ENCODE peak calls at places on chromosomes 4 and X, in eight cellular contexts. One of them, this sample, is unnamed.

GRCh38 chr4:3408793-3409330 is 32.9 kb upstream of the HGFAC start:
- DNase-seq in fibroblast of villous mesenchyme: no peak
- DNase-seq in NCI-H69: peak
- DNase-seq in stimulated activated CD8-positive, alpha-beta memory T cell treated with anti-CD3 and anti-CD28 coated beads, Interleukin-7, amount 100 ng/mL, for 24 hours: no peak
- DNase-seq in RPMI8226: no peak
- DNase-seq in GM04504: no peak
- DNase-seq in neural crest cell: no peak
- DNase-seq in iris pigment epithelial cell: no peak
- DNase-seq in this sample: no peak

GRCh38 chr4:111537861-111538260 is 607.4 kb upstream of the FAM241A start:
- DNase-seq in iris pigment epithelial cell: peak
- DNase-seq in neural crest cell: no peak
- DNase-seq in stimulated activated CD8-positive, alpha-beta memory T cell treated with anti-CD3 and anti-CD28 coated beads, Interleukin-7, amount 100 ng/mL, for 24 hours: no peak
- DNase-seq in fibroblast of villous mesenchyme: peak
- DNase-seq in GM04504: peak
- DNase-seq in RPMI8226: no peak
- DNase-seq in NCI-H69: peak
- DNase-seq in this sample: peak

GRCh38 chr4:69984030-69984443 is 11.7 kb upstream of the STATH start:
- DNase-seq in GM04504: no peak
- DNase-seq in iris pigment epithelial cell: peak
- DNase-seq in stimulated activated CD8-positive, alpha-beta memory T cell treated with anti-CD3 and anti-CD28 coated beads, Interleukin-7, amount 100 ng/mL, for 24 hours: no peak
- DNase-seq in neural crest cell: no peak
- DNase-seq in RPMI8226: peak
- DNase-seq in NCI-H69: peak
- DNase-seq in fibroblast of villous mesenchyme: no peak
- DNase-seq in this sample: no peak

GRCh38 chr4:103786014-103786413 is 66.2 kb upstream of the TACR3 start:
- DNase-seq in RPMI8226: peak
- DNase-seq in neural crest cell: no peak
- DNase-seq in fibroblast of villous mesenchyme: peak
- DNase-seq in iris pigment epithelial cell: peak
- DNase-seq in NCI-H69: peak
- DNase-seq in GM04504: no peak
- DNase-seq in stimulated activated CD8-positive, alpha-beta memory T cell treated with anti-CD3 and anti-CD28 coated beads, Interleukin-7, amount 100 ng/mL, for 24 hours: no peak
- DNase-seq in this sample: peak

GRCh38 chr4:30396772-30397475 is 323.2 kb upstream of the PCDH7 start:
- DNase-seq in iris pigment epithelial cell: peak
- DNase-seq in fibroblast of villous mesenchyme: peak
- DNase-seq in stimulated activated CD8-positive, alpha-beta memory T cell treated with anti-CD3 and anti-CD28 coated beads, Interleukin-7, amount 100 ng/mL, for 24 hours: no peak
- DNase-seq in NCI-H69: no peak
- DNase-seq in RPMI8226: no peak
- DNase-seq in neural crest cell: no peak
- DNase-seq in GM04504: no peak
- DNase-seq in this sample: peak

GRCh38 chrX:139930923-139931645 is 1.8 kb downstream of the ATP11C start:
- DNase-seq in GM04504: no peak
- DNase-seq in stimulated activated CD8-positive, alpha-beta memory T cell treated with anti-CD3 and anti-CD28 coated beads, Interleukin-7, amount 100 ng/mL, for 24 hours: no peak
- DNase-seq in NCI-H69: peak
- DNase-seq in neural crest cell: peak
- DNase-seq in iris pigment epithelial cell: peak
- DNase-seq in RPMI8226: peak
- DNase-seq in fibroblast of villous mesenchyme: peak
- DNase-seq in this sample: peak

GRCh38 chrX:13110427-13111324 is 66.3 kb upstream of the FAM9C start:
- DNase-seq in neural crest cell: no peak
- DNase-seq in GM04504: peak
- DNase-seq in NCI-H69: peak
- DNase-seq in iris pigment epithelial cell: peak
- DNase-seq in RPMI8226: no peak
- DNase-seq in fibroblast of villous mesenchyme: peak
- DNase-seq in stimulated activated CD8-positive, alpha-beta memory T cell treated with anti-CD3 and anti-CD28 coated beads, Interleukin-7, amount 100 ng/mL, for 24 hours: no peak
- DNase-seq in this sample: peak

GRCh38 chrX:71118032-71118984 is at the start of gene MED12:
- DNase-seq in RPMI8226: peak
- DNase-seq in GM04504: peak
- DNase-seq in NCI-H69: peak
- DNase-seq in iris pigment epithelial cell: peak
- DNase-seq in stimulated activated CD8-positive, alpha-beta memory T cell treated with anti-CD3 and anti-CD28 coated beads, Interleukin-7, amount 100 ng/mL, for 24 hours: peak
- DNase-seq in neural crest cell: peak
- DNase-seq in fibroblast of villous mesenchyme: peak
- DNase-seq in this sample: peak

GRCh38 chrX:45771560-45772340 is 571.1 kb upstream of the DIPK2B start:
- DNase-seq in fibroblast of villous mesenchyme: peak
- DNase-seq in neural crest cell: no peak
- DNase-seq in NCI-H69: no peak
- DNase-seq in RPMI8226: peak
- DNase-seq in GM04504: peak
- DNase-seq in iris pigment epithelial cell: peak
- DNase-seq in stimulated activated CD8-positive, alpha-beta memory T cell treated with anti-CD3 and anti-CD28 coated beads, Interleukin-7, amount 100 ng/mL, for 24 hours: no peak
- DNase-seq in this sample: peak

GRCh38 chr4:22573198-22573597 is 57.3 kb upstream of the ADGRA3 start:
- DNase-seq in GM04504: peak
- DNase-seq in neural crest cell: no peak
- DNase-seq in stimulated activated CD8-positive, alpha-beta memory T cell treated with anti-CD3 and anti-CD28 coated beads, Interleukin-7, amount 100 ng/mL, for 24 hours: no peak
- DNase-seq in NCI-H69: peak
- DNase-seq in iris pigment epithelial cell: peak
- DNase-seq in RPMI8226: no peak
- DNase-seq in fibroblast of villous mesenchyme: peak
- DNase-seq in this sample: no peak

GRCh38 chr4:98938386-98938785 is 9.5 kb upstream of the EIF4E start:
- DNase-seq in neural crest cell: no peak
- DNase-seq in stimulated activated CD8-positive, alpha-beta memory T cell treated with anti-CD3 and anti-CD28 coated beads, Interleukin-7, amount 100 ng/mL, for 24 hours: no peak
- DNase-seq in RPMI8226: no peak
- DNase-seq in fibroblast of villous mesenchyme: peak
- DNase-seq in GM04504: no peak
- DNase-seq in NCI-H69: no peak
- DNase-seq in iris pigment epithelial cell: peak
- DNase-seq in this sample: peak

GRCh38 chrX:45668686-45669443 is 468.2 kb upstream of the DIPK2B start:
- DNase-seq in stimulated activated CD8-positive, alpha-beta memory T cell treated with anti-CD3 and anti-CD28 coated beads, Interleukin-7, amount 100 ng/mL, for 24 hours: no peak
- DNase-seq in NCI-H69: no peak
- DNase-seq in iris pigment epithelial cell: peak
- DNase-seq in GM04504: peak
- DNase-seq in RPMI8226: no peak
- DNase-seq in fibroblast of villous mesenchyme: peak
- DNase-seq in neural crest cell: no peak
- DNase-seq in this sample: peak

GRCh38 chrX:139844884-139845283 is 88.0 kb downstream of the ATP11C start:
- DNase-seq in iris pigment epithelial cell: no peak
- DNase-seq in GM04504: no peak
- DNase-seq in neural crest cell: no peak
- DNase-seq in NCI-H69: peak
- DNase-seq in stimulated activated CD8-positive, alpha-beta memory T cell treated with anti-CD3 and anti-CD28 coated beads, Interleukin-7, amount 100 ng/mL, for 24 hours: no peak
- DNase-seq in RPMI8226: no peak
- DNase-seq in fibroblast of villous mesenchyme: no peak
- DNase-seq in this sample: no peak

GRCh38 chrX:38175140-38175539 is 45.5 kb downstream of the SRPX start:
- DNase-seq in RPMI8226: peak
- DNase-seq in stimulated activated CD8-positive, alpha-beta memory T cell treated with anti-CD3 and anti-CD28 coated beads, Interleukin-7, amount 100 ng/mL, for 24 hours: no peak
- DNase-seq in neural crest cell: peak
- DNase-seq in GM04504: no peak
- DNase-seq in iris pigment epithelial cell: peak
- DNase-seq in NCI-H69: peak
- DNase-seq in fibroblast of villous mesenchyme: peak
- DNase-seq in this sample: peak

GRCh38 chrX:41066391-41066790 is 18.9 kb upstream of the USP9X start:
- DNase-seq in GM04504: no peak
- DNase-seq in NCI-H69: no peak
- DNase-seq in fibroblast of villous mesenchyme: no peak
- DNase-seq in iris pigment epithelial cell: no peak
- DNase-seq in RPMI8226: no peak
- DNase-seq in neural crest cell: no peak
- DNase-seq in stimulated activated CD8-positive, alpha-beta memory T cell treated with anti-CD3 and anti-CD28 coated beads, Interleukin-7, amount 100 ng/mL, for 24 hours: no peak
- DNase-seq in this sample: no peak

GRCh38 chr4:122652379-122652778 is 31.5 kb upstream of the IL21 start:
- DNase-seq in NCI-H69: peak
- DNase-seq in iris pigment epithelial cell: peak
- DNase-seq in RPMI8226: peak
- DNase-seq in stimulated activated CD8-positive, alpha-beta memory T cell treated with anti-CD3 and anti-CD28 coated beads, Interleukin-7, amount 100 ng/mL, for 24 hours: peak
- DNase-seq in GM04504: peak
- DNase-seq in fibroblast of villous mesenchyme: peak
- DNase-seq in neural crest cell: peak
- DNase-seq in this sample: peak

GRCh38 chr4:134337584-134337983 is 136.0 kb upstream of the PABPC4L start:
- DNase-seq in stimulated activated CD8-positive, alpha-beta memory T cell treated with anti-CD3 and anti-CD28 coated beads, Interleukin-7, amount 100 ng/mL, for 24 hours: no peak
- DNase-seq in NCI-H69: no peak
- DNase-seq in GM04504: no peak
- DNase-seq in iris pigment epithelial cell: peak
- DNase-seq in fibroblast of villous mesenchyme: no peak
- DNase-seq in RPMI8226: no peak
- DNase-seq in neural crest cell: no peak
- DNase-seq in this sample: no peak

GRCh38 chr4:184896868-184897715 is 71.3 kb upstream of the ACSL1 start:
- DNase-seq in RPMI8226: no peak
- DNase-seq in NCI-H69: no peak
- DNase-seq in iris pigment epithelial cell: peak
- DNase-seq in stimulated activated CD8-positive, alpha-beta memory T cell treated with anti-CD3 and anti-CD28 coated beads, Interleukin-7, amount 100 ng/mL, for 24 hours: no peak
- DNase-seq in GM04504: no peak
- DNase-seq in neural crest cell: no peak
- DNase-seq in fibroblast of villous mesenchyme: peak
- DNase-seq in this sample: no peak

GRCh38 chrX:19064175-19064574 is 58.1 kb downstream of the ADGRG2 start:
- DNase-seq in RPMI8226: no peak
- DNase-seq in stimulated activated CD8-positive, alpha-beta memory T cell treated with anti-CD3 and anti-CD28 coated beads, Interleukin-7, amount 100 ng/mL, for 24 hours: no peak
- DNase-seq in neural crest cell: no peak
- DNase-seq in NCI-H69: peak
- DNase-seq in fibroblast of villous mesenchyme: peak
- DNase-seq in iris pigment epithelial cell: peak
- DNase-seq in GM04504: no peak
- DNase-seq in this sample: peak

GRCh38 chrX:48715066-48715465 is 18.5 kb downstream of the SUV39H1 start:
- DNase-seq in NCI-H69: peak
- DNase-seq in fibroblast of villous mesenchyme: peak
- DNase-seq in neural crest cell: no peak
- DNase-seq in iris pigment epithelial cell: peak
- DNase-seq in GM04504: peak
- DNase-seq in RPMI8226: no peak
- DNase-seq in stimulated activated CD8-positive, alpha-beta memory T cell treated with anti-CD3 and anti-CD28 coated beads, Interleukin-7, amount 100 ng/mL, for 24 hours: no peak
- DNase-seq in this sample: no peak

GRCh38 chr4:13160906-13161305 is 323.2 kb downstream of the RAB28 start:
- DNase-seq in RPMI8226: no peak
- DNase-seq in GM04504: no peak
- DNase-seq in iris pigment epithelial cell: peak
- DNase-seq in NCI-H69: peak
- DNase-seq in fibroblast of villous mesenchyme: peak
- DNase-seq in stimulated activated CD8-positive, alpha-beta memory T cell treated with anti-CD3 and anti-CD28 coated beads, Interleukin-7, amount 100 ng/mL, for 24 hours: no peak
- DNase-seq in neural crest cell: no peak
- DNase-seq in this sample: no peak

GRCh38 chr4:120750152-120750525 is 172.4 kb downstream of the PRDM5 start:
- DNase-seq in GM04504: no peak
- DNase-seq in stimulated activated CD8-positive, alpha-beta memory T cell treated with anti-CD3 and anti-CD28 coated beads, Interleukin-7, amount 100 ng/mL, for 24 hours: no peak
- DNase-seq in RPMI8226: peak
- DNase-seq in fibroblast of villous mesenchyme: no peak
- DNase-seq in neural crest cell: no peak
- DNase-seq in NCI-H69: no peak
- DNase-seq in iris pigment epithelial cell: no peak
- DNase-seq in this sample: no peak

GRCh38 chr4:7392438-7393374 is 42.0 kb downstream of the PSAPL1 start:
- DNase-seq in fibroblast of villous mesenchyme: peak
- DNase-seq in neural crest cell: no peak
- DNase-seq in RPMI8226: no peak
- DNase-seq in GM04504: no peak
- DNase-seq in NCI-H69: no peak
- DNase-seq in iris pigment epithelial cell: peak
- DNase-seq in stimulated activated CD8-positive, alpha-beta memory T cell treated with anti-CD3 and anti-CD28 coated beads, Interleukin-7, amount 100 ng/mL, for 24 hours: no peak
- DNase-seq in this sample: peak

GRCh38 chrX:1658083-1658463 is 43.2 kb downstream of the ASMT start:
- DNase-seq in fibroblast of villous mesenchyme: peak
- DNase-seq in stimulated activated CD8-positive, alpha-beta memory T cell treated with anti-CD3 and anti-CD28 coated beads, Interleukin-7, amount 100 ng/mL, for 24 hours: no peak
- DNase-seq in NCI-H69: no peak
- DNase-seq in iris pigment epithelial cell: no peak
- DNase-seq in neural crest cell: no peak
- DNase-seq in RPMI8226: no peak
- DNase-seq in GM04504: no peak
- DNase-seq in this sample: no peak

GRCh38 chrX:23694606-23695005 is 27.3 kb downstream of the PRDX4 start:
- DNase-seq in stimulated activated CD8-positive, alpha-beta memory T cell treated with anti-CD3 and anti-CD28 coated beads, Interleukin-7, amount 100 ng/mL, for 24 hours: no peak
- DNase-seq in neural crest cell: peak
- DNase-seq in fibroblast of villous mesenchyme: peak
- DNase-seq in NCI-H69: peak
- DNase-seq in iris pigment epithelial cell: peak
- DNase-seq in RPMI8226: peak
- DNase-seq in GM04504: peak
- DNase-seq in this sample: peak

GRCh38 chr4:142645478-142646108 is 200.5 kb downstream of the INPP4B start:
- DNase-seq in GM04504: no peak
- DNase-seq in fibroblast of villous mesenchyme: no peak
- DNase-seq in neural crest cell: no peak
- DNase-seq in RPMI8226: no peak
- DNase-seq in iris pigment epithelial cell: no peak
- DNase-seq in NCI-H69: no peak
- DNase-seq in stimulated activated CD8-positive, alpha-beta memory T cell treated with anti-CD3 and anti-CD28 coated beads, Interleukin-7, amount 100 ng/mL, for 24 hours: no peak
- DNase-seq in this sample: no peak

GRCh38 chr4:39044947-39045734 is 12.9 kb upstream of the TMEM156 start:
- DNase-seq in GM04504: no peak
- DNase-seq in neural crest cell: peak
- DNase-seq in RPMI8226: peak
- DNase-seq in iris pigment epithelial cell: peak
- DNase-seq in fibroblast of villous mesenchyme: peak
- DNase-seq in stimulated activated CD8-positive, alpha-beta memory T cell treated with anti-CD3 and anti-CD28 coated beads, Interleukin-7, amount 100 ng/mL, for 24 hours: no peak
- DNase-seq in NCI-H69: peak
- DNase-seq in this sample: peak

GRCh38 chrX:30141966-30142365 is 73.4 kb upstream of the MAGEB2 start:
- DNase-seq in stimulated activated CD8-positive, alpha-beta memory T cell treated with anti-CD3 and anti-CD28 coated beads, Interleukin-7, amount 100 ng/mL, for 24 hours: no peak
- DNase-seq in GM04504: no peak
- DNase-seq in fibroblast of villous mesenchyme: peak
- DNase-seq in iris pigment epithelial cell: peak
- DNase-seq in RPMI8226: peak
- DNase-seq in NCI-H69: peak
- DNase-seq in neural crest cell: no peak
- DNase-seq in this sample: peak

GRCh38 chrX:111431007-111431406 is 19.0 kb upstream of the DCX start:
- DNase-seq in GM04504: no peak
- DNase-seq in neural crest cell: no peak
- DNase-seq in iris pigment epithelial cell: no peak
- DNase-seq in NCI-H69: peak
- DNase-seq in fibroblast of villous mesenchyme: no peak
- DNase-seq in RPMI8226: no peak
- DNase-seq in stimulated activated CD8-positive, alpha-beta memory T cell treated with anti-CD3 and anti-CD28 coated beads, Interleukin-7, amount 100 ng/mL, for 24 hours: no peak
- DNase-seq in this sample: no peak

GRCh38 chr4:56307423-56307822 is 79.9 kb downstream of the AASDH start:
- DNase-seq in stimulated activated CD8-positive, alpha-beta memory T cell treated with anti-CD3 and anti-CD28 coated beads, Interleukin-7, amount 100 ng/mL, for 24 hours: no peak
- DNase-seq in RPMI8226: no peak
- DNase-seq in NCI-H69: no peak
- DNase-seq in GM04504: no peak
- DNase-seq in iris pigment epithelial cell: peak
- DNase-seq in fibroblast of villous mesenchyme: no peak
- DNase-seq in neural crest cell: no peak
- DNase-seq in this sample: peak

GRCh38 chr4:56156141-56156540 is 207.4 kb downstream of the CEP135 start:
- DNase-seq in neural crest cell: no peak
- DNase-seq in RPMI8226: no peak
- DNase-seq in fibroblast of villous mesenchyme: no peak
- DNase-seq in GM04504: no peak
- DNase-seq in NCI-H69: peak
- DNase-seq in stimulated activated CD8-positive, alpha-beta memory T cell treated with anti-CD3 and anti-CD28 coated beads, Interleukin-7, amount 100 ng/mL, for 24 hours: no peak
- DNase-seq in iris pigment epithelial cell: no peak
- DNase-seq in this sample: no peak

GRCh38 chr4:184279496-184280082 is 61.9 kb upstream of the ENPP6 start:
- DNase-seq in stimulated activated CD8-positive, alpha-beta memory T cell treated with anti-CD3 and anti-CD28 coated beads, Interleukin-7, amount 100 ng/mL, for 24 hours: no peak
- DNase-seq in NCI-H69: no peak
- DNase-seq in iris pigment epithelial cell: peak
- DNase-seq in fibroblast of villous mesenchyme: no peak
- DNase-seq in neural crest cell: no peak
- DNase-seq in RPMI8226: no peak
- DNase-seq in GM04504: no peak
- DNase-seq in this sample: no peak

GRCh38 chr4:149923736-149924135 is 108.1 kb upstream of the IQCM start:
- DNase-seq in NCI-H69: no peak
- DNase-seq in RPMI8226: no peak
- DNase-seq in stimulated activated CD8-positive, alpha-beta memory T cell treated with anti-CD3 and anti-CD28 coated beads, Interleukin-7, amount 100 ng/mL, for 24 hours: no peak
- DNase-seq in iris pigment epithelial cell: no peak
- DNase-seq in GM04504: no peak
- DNase-seq in fibroblast of villous mesenchyme: no peak
- DNase-seq in neural crest cell: no peak
- DNase-seq in this sample: no peak

GRCh38 chrX:47166126-47166525 is 21.1 kb downstream of the RBM10 start:
- DNase-seq in NCI-H69: no peak
- DNase-seq in iris pigment epithelial cell: peak
- DNase-seq in GM04504: no peak
- DNase-seq in fibroblast of villous mesenchyme: peak
- DNase-seq in RPMI8226: no peak
- DNase-seq in stimulated activated CD8-positive, alpha-beta memory T cell treated with anti-CD3 and anti-CD28 coated beads, Interleukin-7, amount 100 ng/mL, for 24 hours: no peak
- DNase-seq in neural crest cell: no peak
- DNase-seq in this sample: peak

This sample was measured in mesenchymal stem cell.